ENCODE peak calls at places on chromosomes 13 and 19, in eight cellular contexts. One of them, this sample, is unnamed.

GRCh38 chr19:39182174-39182505 is 14.6 kb upstream of the NCCRP1 start:
- DNase-seq in mesendoderm: no peak
- DNase-seq in activated T-helper 2 cell treated with anti-CD3 and anti-CD28 coated beads, Interferon-gamma antibody, Interleukin-2, Interleukin-4, amounts not matched to agents 10 μg/mL and 5 μg/mL and 100 μg/mL, durations not matched to agents 14 hours and 24 hours and 36 hours: no peak
- DNase-seq in bronchial epithelial cell: peak
- DNase-seq in right cardiac atrium: no peak
- DNase-seq in ELF-1: no peak
- DNase-seq in SK-N-SH: no peak
- DNase-seq in left colon: no peak
- DNase-seq in this sample: no peak

GRCh38 chr19:56720281-56720680 is 48.7 kb upstream of the ZNF835 start:
- DNase-seq in activated T-helper 2 cell treated with anti-CD3 and anti-CD28 coated beads, Interferon-gamma antibody, Interleukin-2, Interleukin-4, amounts not matched to agents 10 μg/mL and 5 μg/mL and 100 μg/mL, durations not matched to agents 14 hours and 24 hours and 36 hours: no peak
- DNase-seq in left colon: no peak
- DNase-seq in mesendoderm: peak
- DNase-seq in right cardiac atrium: peak
- DNase-seq in SK-N-SH: peak
- DNase-seq in bronchial epithelial cell: no peak
- DNase-seq in ELF-1: no peak
- DNase-seq in this sample: no peak

GRCh38 chr19:32976223-32976805 is 4.3 kb downstream of the FAAP24 start:
- DNase-seq in ELF-1: peak
- DNase-seq in mesendoderm: peak
- DNase-seq in bronchial epithelial cell: peak
- DNase-seq in left colon: peak
- DNase-seq in activated T-helper 2 cell treated with anti-CD3 and anti-CD28 coated beads, Interferon-gamma antibody, Interleukin-2, Interleukin-4, amounts not matched to agents 10 μg/mL and 5 μg/mL and 100 μg/mL, durations not matched to agents 14 hours and 24 hours and 36 hours: peak
- DNase-seq in SK-N-SH: peak
- DNase-seq in right cardiac atrium: peak
- DNase-seq in this sample: peak

GRCh38 chr13:39676315-39676876 is 20.9 kb downstream of the COG6 start:
- DNase-seq in right cardiac atrium: no peak
- DNase-seq in ELF-1: no peak
- DNase-seq in activated T-helper 2 cell treated with anti-CD3 and anti-CD28 coated beads, Interferon-gamma antibody, Interleukin-2, Interleukin-4, amounts not matched to agents 10 μg/mL and 5 μg/mL and 100 μg/mL, durations not matched to agents 14 hours and 24 hours and 36 hours: no peak
- DNase-seq in mesendoderm: peak
- DNase-seq in bronchial epithelial cell: peak
- DNase-seq in SK-N-SH: peak
- DNase-seq in left colon: peak
- DNase-seq in this sample: peak

GRCh38 chr13:44305845-44306244 is 67.8 kb upstream of the SERP2 start:
- DNase-seq in right cardiac atrium: no peak
- DNase-seq in activated T-helper 2 cell treated with anti-CD3 and anti-CD28 coated beads, Interferon-gamma antibody, Interleukin-2, Interleukin-4, amounts not matched to agents 10 μg/mL and 5 μg/mL and 100 μg/mL, durations not matched to agents 14 hours and 24 hours and 36 hours: no peak
- DNase-seq in mesendoderm: peak
- DNase-seq in SK-N-SH: no peak
- DNase-seq in bronchial epithelial cell: peak
- DNase-seq in left colon: no peak
- DNase-seq in ELF-1: peak
- DNase-seq in this sample: no peak

GRCh38 chr19:54262066-54262465 is 5.0 kb upstream of the LILRB5 start:
- DNase-seq in right cardiac atrium: peak
- DNase-seq in activated T-helper 2 cell treated with anti-CD3 and anti-CD28 coated beads, Interferon-gamma antibody, Interleukin-2, Interleukin-4, amounts not matched to agents 10 μg/mL and 5 μg/mL and 100 μg/mL, durations not matched to agents 14 hours and 24 hours and 36 hours: no peak
- DNase-seq in mesendoderm: no peak
- DNase-seq in bronchial epithelial cell: no peak
- DNase-seq in SK-N-SH: no peak
- DNase-seq in ELF-1: no peak
- DNase-seq in left colon: no peak
- DNase-seq in this sample: no peak

GRCh38 chr19:51338563-51339312 is 3.2 kb downstream of the VSIG10L start:
- DNase-seq in left colon: peak
- DNase-seq in right cardiac atrium: peak
- DNase-seq in mesendoderm: peak
- DNase-seq in ELF-1: peak
- DNase-seq in activated T-helper 2 cell treated with anti-CD3 and anti-CD28 coated beads, Interferon-gamma antibody, Interleukin-2, Interleukin-4, amounts not matched to agents 10 μg/mL and 5 μg/mL and 100 μg/mL, durations not matched to agents 14 hours and 24 hours and 36 hours: peak
- DNase-seq in SK-N-SH: peak
- DNase-seq in bronchial epithelial cell: peak
- DNase-seq in this sample: peak

GRCh38 chr19:9981406-9982260 is 28.7 kb downstream of the COL5A3 start:
- DNase-seq in bronchial epithelial cell: no peak
- DNase-seq in mesendoderm: no peak
- DNase-seq in SK-N-SH: no peak
- DNase-seq in right cardiac atrium: no peak
- DNase-seq in ELF-1: no peak
- DNase-seq in activated T-helper 2 cell treated with anti-CD3 and anti-CD28 coated beads, Interferon-gamma antibody, Interleukin-2, Interleukin-4, amounts not matched to agents 10 μg/mL and 5 μg/mL and 100 μg/mL, durations not matched to agents 14 hours and 24 hours and 36 hours: no peak
- DNase-seq in left colon: no peak
- DNase-seq in this sample: no peak

GRCh38 chr19:18280247-18281081 is 958 bp downstream of the JUND start:
- DNase-seq in right cardiac atrium: peak
- DNase-seq in ELF-1: peak
- DNase-seq in left colon: peak
- DNase-seq in mesendoderm: peak
- DNase-seq in activated T-helper 2 cell treated with anti-CD3 and anti-CD28 coated beads, Interferon-gamma antibody, Interleukin-2, Interleukin-4, amounts not matched to agents 10 μg/mL and 5 μg/mL and 100 μg/mL, durations not matched to agents 14 hours and 24 hours and 36 hours: peak
- DNase-seq in SK-N-SH: peak
- DNase-seq in bronchial epithelial cell: peak
- DNase-seq in this sample: peak

GRCh38 chr13:112446347-112446861 is 70.2 kb downstream of the SPACA7 start:
- DNase-seq in bronchial epithelial cell: no peak
- DNase-seq in left colon: no peak
- DNase-seq in ELF-1: no peak
- DNase-seq in SK-N-SH: peak
- DNase-seq in right cardiac atrium: no peak
- DNase-seq in mesendoderm: no peak
- DNase-seq in activated T-helper 2 cell treated with anti-CD3 and anti-CD28 coated beads, Interferon-gamma antibody, Interleukin-2, Interleukin-4, amounts not matched to agents 10 μg/mL and 5 μg/mL and 100 μg/mL, durations not matched to agents 14 hours and 24 hours and 36 hours: no peak
- DNase-seq in this sample: peak

GRCh38 chr19:32626969-32627368 is 46.0 kb downstream of the PDCD5 start:
- DNase-seq in bronchial epithelial cell: no peak
- DNase-seq in mesendoderm: no peak
- DNase-seq in left colon: no peak
- DNase-seq in right cardiac atrium: no peak
- DNase-seq in ELF-1: no peak
- DNase-seq in activated T-helper 2 cell treated with anti-CD3 and anti-CD28 coated beads, Interferon-gamma antibody, Interleukin-2, Interleukin-4, amounts not matched to agents 10 μg/mL and 5 μg/mL and 100 μg/mL, durations not matched to agents 14 hours and 24 hours and 36 hours: no peak
- DNase-seq in SK-N-SH: no peak
- DNase-seq in this sample: no peak

GRCh38 chr19:976476-976875 is 7.7 kb upstream of the WDR18 start:
- DNase-seq in mesendoderm: no peak
- DNase-seq in left colon: no peak
- DNase-seq in bronchial epithelial cell: no peak
- DNase-seq in ELF-1: no peak
- DNase-seq in right cardiac atrium: no peak
- DNase-seq in SK-N-SH: no peak
- DNase-seq in activated T-helper 2 cell treated with anti-CD3 and anti-CD28 coated beads, Interferon-gamma antibody, Interleukin-2, Interleukin-4, amounts not matched to agents 10 μg/mL and 5 μg/mL and 100 μg/mL, durations not matched to agents 14 hours and 24 hours and 36 hours: no peak
- DNase-seq in this sample: no peak